ENCODE peak calls at places on chromosomes 7 and 10, in six cellular contexts. W is stomach, G is Caco-2, O is astrocyte of the spinal cord, A is AG04450, V is fibroblast of the aortic adventitia. P is an unnamed sample.
A peak's percentile ranks its signal among the peaks of the same experiment; 100 is the strongest.

GRCh38 chr7:80150621-80151273 is 16.1 kb downstream of the GNAI1 start:
- DNase-seq in W (no peak), G (no peak), O (peak; percentile 44), A (no peak), V (no peak), P (no peak)

GRCh38 chr10:106636781-106637491 is 527.6 kb downstream of the SORCS1 start:
- DNase-seq in W (no peak), G (no peak), O (no peak), A (no peak), V (no peak), P (no peak)

GRCh38 chr7:154777023-154777422 is 225.9 kb downstream of the PAXIP1 start:
- DNase-seq in W (no peak), G (peak; percentile 42), O (no peak), A (no peak), V (no peak), P (no peak)

GRCh38 chr10:71378341-71379117 is 18.2 kb upstream of the CDH23 start:
- DNase-seq in W (no peak), G (no peak), O (no peak), A (no peak), V (no peak), P (no peak)

GRCh38 chr7:28573751-28574295 is 161.5 kb downstream of the CREB5 start:
- DNase-seq in W (no peak), G (no peak), O (no peak), A (no peak), V (peak; percentile 25), P (no peak)

GRCh38 chr10:124626759-124627380 is 117.3 kb downstream of the FAM53B start:
- DNase-seq in W (peak; percentile 69), G (no peak), O (no peak), A (no peak), V (no peak), P (no peak)

GRCh38 chr7:129494041-129494440 is 8.3 kb upstream of the SMKR1 start:
- DNase-seq in W (no peak), G (no peak), O (peak; percentile 82), A (peak; percentile 83), V (peak; percentile 86), P (no peak)

GRCh38 chr7:142181966-142182365 is 70.4 kb downstream of the MGAM2 start:
- DNase-seq in W (no peak), G (no peak), O (no peak), A (no peak), V (no peak), P (no peak)

GRCh38 chr7:98991141-98991540 is 112.8 kb downstream of the TRRAP start:
- DNase-seq in W (no peak), G (peak; percentile 3), O (no peak), A (no peak), V (no peak), P (no peak)

GRCh38 chr10:86344714-86345161 is 21.9 kb downstream of the GRID1 start:
- DNase-seq in W (no peak), G (peak; percentile 31), O (no peak), A (no peak), V (no peak), P (no peak)

GRCh38 chr10:117005454-117006055 is 568 bp upstream of the SHTN1 start:
- DNase-seq in W (no peak), G (peak; percentile 66), O (no peak), A (no peak), V (no peak), P (no peak)

GRCh38 chr7:56181010-56181409 is 64.8 kb upstream of the NUPR2 start:
- DNase-seq in W (no peak), G (no peak), O (no peak), A (no peak), V (no peak), P (no peak)

GRCh38 chr7:87056346-87056745 is 3.1 kb downstream of the ELAPOR2 start:
- DNase-seq in W (no peak), G (no peak), O (no peak), A (no peak), V (no peak), P (no peak)

GRCh38 chr10:8056891-8057331 is 2.4 kb downstream of the GATA3 start:
- DNase-seq in W (no peak), G (no peak), O (no peak), A (no peak), V (no peak), P (no peak)

GRCh38 chr10:133258818-133259602 is 17.7 kb downstream of the ADAM8 start:
- DNase-seq in W (peak; percentile 77), G (no peak), O (peak; percentile 99), A (peak; percentile 97), V (peak; percentile 99), P (no peak)

GRCh38 chr7:159039716-159040115 is 105.0 kb downstream of the VIPR2 start:
- DNase-seq in W (peak; percentile 24), G (no peak), O (no peak), A (no peak), V (no peak), P (no peak)

GRCh38 chr7:30278386-30278785 is 6.0 kb upstream of the ZNRF2 start:
- DNase-seq in W (no peak), G (no peak), O (no peak), A (no peak), V (no peak), P (no peak)

GRCh38 chr7:45987521-45988290 is 66.6 kb upstream of the IGFBP3 start:
- DNase-seq in W (no peak), G (no peak), O (no peak), A (no peak), V (no peak), P (no peak)

GRCh38 chr10:104735469-104735868 is 94.4 kb downstream of the SORCS3 start:
- DNase-seq in W (no peak), G (no peak), O (no peak), A (no peak), V (no peak), P (no peak)

GRCh38 chr7:70183278-70183677 is 585.0 kb downstream of the AUTS2 start:
- DNase-seq in W (no peak), G (no peak), O (peak; percentile 14), A (no peak), V (no peak), P (no peak)

GRCh38 chr10:11610151-11610854 is 1.1 kb downstream of the USP6NL start:
- DNase-seq in W (no peak), G (no peak), O (peak; percentile 36), A (no peak), V (peak; percentile 23), P (no peak)

GRCh38 chr7:46755120-46756034 is 826.5 kb downstream of the TNS3 start:
- DNase-seq in W (no peak), G (no peak), O (peak; percentile 47), A (no peak), V (no peak), P (no peak)

GRCh38 chr10:96695975-96696634 is 24.2 kb downstream of the PIK3AP1 start:
- DNase-seq in W (no peak), G (no peak), O (no peak), A (no peak), V (no peak), P (no peak)

GRCh38 chr10:96697026-96697425 is 23.3 kb downstream of the PIK3AP1 start:
- DNase-seq in W (no peak), G (no peak), O (no peak), A (no peak), V (no peak), P (peak; percentile 27)

GRCh38 chr10:96693431-96693830 is 26.9 kb downstream of the PIK3AP1 start:
- DNase-seq in W (no peak), G (no peak), O (no peak), A (no peak), V (no peak), P (no peak)

GRCh38 chr10:96697438-96697837 is 22.9 kb downstream of the PIK3AP1 start:
- DNase-seq in W (no peak), G (no peak), O (no peak), A (no peak), V (no peak), P (no peak)

GRCh38 chr10:96695366-96695765 is 24.9 kb downstream of the PIK3AP1 start:
- DNase-seq in W (no peak), G (no peak), O (no peak), A (no peak), V (no peak), P (no peak)
- H3K4me3 ChIP-seq in W (no peak overlapping the region), G (no peak overlapping the region), O (no peak overlapping the region), A (no peak overlapping the region), V (no peak overlapping the region), P (no peak overlapping the region)

GRCh38 chr7:13017881-13018280 is 330.4 kb downstream of the ARL4A start:
- DNase-seq in W (no peak), G (no peak), O (peak; percentile 68), A (no peak), V (no peak), P (no peak)
- TF ChIP-seq CTCF in W (no peak), G (no peak), O (no peak), A (no peak), V (no peak), P (no peak)

GRCh38 chr7:41418337-41418736 is 284.6 kb downstream of the INHBA start:
- DNase-seq in W (no peak), G (no peak), O (no peak), A (no peak), V (no peak), P (no peak)
- H3K4me3 ChIP-seq in W (no peak overlapping the region), G (no peak overlapping the region), O (no peak overlapping the region), A (no peak overlapping the region), V (no peak overlapping the region), P (no peak overlapping the region)

GRCh38 chr10:28939352-28940157 is 262.2 kb downstream of the BAMBI start:
- DNase-seq in W (peak; percentile 34), G (peak; percentile 100), O (peak; percentile 72), A (no peak), V (peak; percentile 90), P (no peak)
- TF ChIP-seq CTCF in W (no peak), G (peak; percentile 90), O (peak; percentile 40), A (peak; percentile 37), V (peak; percentile 17), P (no peak)

DNA sequence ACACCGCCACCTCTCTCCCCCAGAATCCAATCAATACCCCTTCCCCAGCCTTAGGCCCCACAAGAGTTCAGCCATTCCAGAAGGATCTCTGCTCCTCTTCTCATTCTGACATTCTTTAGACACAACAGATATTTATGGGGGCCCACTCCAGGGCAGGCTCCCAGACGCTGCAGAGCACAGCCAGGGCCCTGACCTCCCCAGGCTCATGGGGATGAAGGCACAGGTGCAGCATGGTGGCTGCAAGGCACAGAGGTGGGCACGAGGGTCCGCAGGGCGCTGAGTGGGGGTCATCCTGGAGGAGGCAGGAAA is 4.9 kb upstream of the FZD9 start:
- DNase-seq in W (no peak), G (no peak), O (no peak), A (no peak), V (no peak), P (no peak)
- H3K4me3 ChIP-seq in W (no peak overlapping the region), G (no peak overlapping the region), O (no peak overlapping the region), A (no peak overlapping the region), V (no peak overlapping the region), P (no peak overlapping the region)

GRCh38 chr10:63866747-63867140 is 345.5 kb downstream of the REEP3 start:
- DNase-seq in W (no peak), G (no peak), O (no peak), A (no peak), V (peak; percentile 9), P (no peak)
- TF ChIP-seq CTCF in W (peak; percentile 4), G (peak; percentile 40), O (no peak), A (no peak), V (no peak), P (peak; percentile 34)

P was measured in LNCaP clone FGC.